ENCODE peak calls at places on chromosomes 12 and 14, in ten cellular contexts. One of them, this sample, is unnamed.

GRCh38 chr12:113007166-113007565 is 28.8 kb downstream of the OAS2 start:
- DNase-seq in epithelial cell of esophagus: peak
- DNase-seq in AG09309: peak
- DNase-seq in tibial artery: no peak
- DNase-seq in colonic mucosa: no peak
- DNase-seq in GM13976: no peak
- DNase-seq in body of pancreas: no peak
- DNase-seq in adrenal gland: peak
- DNase-seq in heart left ventricle: no peak
- DNase-seq in heart right ventricle: no peak
- DNase-seq in this sample: peak

GRCh38 chr12:59491877-59492276 is 104.0 kb upstream of the SLC16A7 start:
- DNase-seq in body of pancreas: no peak
- DNase-seq in heart right ventricle: no peak
- DNase-seq in epithelial cell of esophagus: no peak
- DNase-seq in tibial artery: no peak
- DNase-seq in adrenal gland: no peak
- DNase-seq in heart left ventricle: no peak
- DNase-seq in colonic mucosa: no peak
- DNase-seq in AG09309: no peak
- DNase-seq in GM13976: no peak
- DNase-seq in this sample: no peak

GRCh38 chr12:5548152-5548933 is 116.4 kb downstream of the NTF3 start:
- DNase-seq in epithelial cell of esophagus: no peak
- DNase-seq in heart left ventricle: no peak
- DNase-seq in colonic mucosa: peak
- DNase-seq in adrenal gland: no peak
- DNase-seq in AG09309: no peak
- DNase-seq in GM13976: no peak
- DNase-seq in heart right ventricle: no peak
- DNase-seq in tibial artery: no peak
- DNase-seq in body of pancreas: no peak
- DNase-seq in this sample: no peak

GRCh38 chr12:18297883-18298282 is 36.6 kb downstream of the PIK3C2G start:
- DNase-seq in GM13976: no peak
- DNase-seq in heart left ventricle: no peak
- DNase-seq in epithelial cell of esophagus: no peak
- DNase-seq in tibial artery: no peak
- DNase-seq in colonic mucosa: no peak
- DNase-seq in heart right ventricle: no peak
- DNase-seq in adrenal gland: no peak
- DNase-seq in body of pancreas: no peak
- DNase-seq in AG09309: no peak
- DNase-seq in this sample: no peak

GRCh38 chr14:100822921-100823320 is 3.0 kb upstream of the MEG3 start:
- DNase-seq in tibial artery: no peak
- DNase-seq in body of pancreas: peak
- DNase-seq in epithelial cell of esophagus: no peak
- DNase-seq in GM13976: no peak
- DNase-seq in heart right ventricle: no peak
- DNase-seq in colonic mucosa: no peak
- DNase-seq in adrenal gland: peak
- DNase-seq in heart left ventricle: no peak
- DNase-seq in AG09309: no peak
- DNase-seq in this sample: no peak

GRCh38 chr14:74946659-74947281 is 8.6 kb downstream of the PGF start:
- DNase-seq in tibial artery: peak
- DNase-seq in body of pancreas: no peak
- DNase-seq in GM13976: peak
- DNase-seq in heart left ventricle: no peak
- DNase-seq in colonic mucosa: no peak
- DNase-seq in epithelial cell of esophagus: peak
- DNase-seq in heart right ventricle: no peak
- DNase-seq in AG09309: no peak
- DNase-seq in adrenal gland: no peak
- DNase-seq in this sample: no peak

GRCh38 chr12:23640754-23641153 is 308.7 kb downstream of the SOX5 start:
- DNase-seq in adrenal gland: no peak
- DNase-seq in heart right ventricle: no peak
- DNase-seq in heart left ventricle: no peak
- DNase-seq in AG09309: no peak
- DNase-seq in GM13976: no peak
- DNase-seq in epithelial cell of esophagus: no peak
- DNase-seq in body of pancreas: no peak
- DNase-seq in colonic mucosa: no peak
- DNase-seq in tibial artery: no peak
- DNase-seq in this sample: no peak

GRCh38 chr14:102040153-102040552 is 46.7 kb downstream of the HSP90AA1 start:
- DNase-seq in adrenal gland: no peak
- DNase-seq in heart right ventricle: no peak
- DNase-seq in AG09309: no peak
- DNase-seq in colonic mucosa: no peak
- DNase-seq in heart left ventricle: no peak
- DNase-seq in body of pancreas: no peak
- DNase-seq in tibial artery: no peak
- DNase-seq in GM13976: no peak
- DNase-seq in epithelial cell of esophagus: no peak
- DNase-seq in this sample: no peak

GRCh38 chr12:69351462-69352236 is 3.5 kb downstream of the LYZ start:
- DNase-seq in AG09309: no peak
- DNase-seq in heart left ventricle: no peak
- DNase-seq in body of pancreas: no peak
- DNase-seq in GM13976: no peak
- DNase-seq in tibial artery: no peak
- DNase-seq in heart right ventricle: no peak
- DNase-seq in colonic mucosa: no peak
- DNase-seq in epithelial cell of esophagus: no peak
- DNase-seq in adrenal gland: no peak
- DNase-seq in this sample: no peak

GRCh38 chr12:69355363-69356035 is 4.0 kb upstream of the YEATS4 start:
- DNase-seq in heart right ventricle: no peak
- DNase-seq in colonic mucosa: no peak
- DNase-seq in body of pancreas: no peak
- DNase-seq in adrenal gland: no peak
- DNase-seq in epithelial cell of esophagus: no peak
- DNase-seq in heart left ventricle: no peak
- DNase-seq in GM13976: no peak
- DNase-seq in tibial artery: no peak
- DNase-seq in AG09309: no peak
- DNase-seq in this sample: no peak

GRCh38 chr12:69352904-69353303 is 4.7 kb downstream of the LYZ start:
- DNase-seq in body of pancreas: no peak
- DNase-seq in epithelial cell of esophagus: no peak
- DNase-seq in adrenal gland: no peak
- DNase-seq in tibial artery: no peak
- DNase-seq in heart left ventricle: no peak
- DNase-seq in AG09309: no peak
- DNase-seq in GM13976: no peak
- DNase-seq in colonic mucosa: no peak
- DNase-seq in heart right ventricle: no peak
- DNase-seq in this sample: no peak

GRCh38 chr12:69354172-69354560 is 5.4 kb upstream of the YEATS4 start:
- DNase-seq in colonic mucosa: no peak
- DNase-seq in heart left ventricle: no peak
- DNase-seq in heart right ventricle: no peak
- DNase-seq in GM13976: no peak
- DNase-seq in epithelial cell of esophagus: no peak
- DNase-seq in AG09309: no peak
- DNase-seq in body of pancreas: no peak
- DNase-seq in tibial artery: no peak
- DNase-seq in adrenal gland: no peak
- DNase-seq in this sample: no peak

DNA sequence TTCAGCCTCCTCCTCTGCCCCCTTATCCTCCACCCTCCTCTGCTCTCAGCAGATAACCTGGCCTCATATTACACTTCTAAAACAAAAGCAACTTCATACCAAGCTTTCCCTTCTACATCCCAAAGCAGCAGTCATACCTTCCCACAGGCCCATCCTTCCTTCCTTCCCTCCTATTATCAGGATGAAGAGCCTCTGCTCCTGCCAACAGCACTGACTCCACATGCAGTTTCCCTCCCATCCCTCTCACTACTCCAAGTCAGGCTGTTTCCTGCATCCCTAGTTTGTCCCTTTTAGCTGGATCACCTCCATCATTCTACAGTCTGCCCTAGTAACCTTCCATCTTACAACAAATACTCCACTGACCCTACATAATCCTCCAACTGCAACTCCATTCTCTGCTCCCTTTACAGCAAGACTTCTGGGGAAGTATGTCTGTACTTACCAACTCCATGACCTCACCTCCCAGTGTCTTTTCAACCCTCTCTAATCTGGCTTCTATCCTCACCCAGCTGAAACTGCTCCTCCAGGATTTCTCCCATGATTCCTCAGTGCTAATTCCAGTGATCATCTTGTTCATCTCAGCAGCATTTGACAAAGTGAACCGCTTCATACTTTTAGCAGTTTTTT is 4.9 kb upstream of the YEATS4 start:
- DNase-seq in epithelial cell of esophagus: no peak
- DNase-seq in AG09309: no peak
- DNase-seq in heart right ventricle: no peak
- DNase-seq in tibial artery: no peak
- DNase-seq in body of pancreas: no peak
- DNase-seq in adrenal gland: no peak
- DNase-seq in colonic mucosa: no peak
- DNase-seq in GM13976: no peak
- DNase-seq in heart left ventricle: no peak
- DNase-seq in this sample: no peak
- TF ChIP-seq CTCF in epithelial cell of esophagus: no peak
- TF ChIP-seq CTCF in AG09309: no peak
- TF ChIP-seq CTCF in heart right ventricle: no peak
- TF ChIP-seq CTCF in tibial artery: no peak
- TF ChIP-seq CTCF in body of pancreas: no peak
- TF ChIP-seq CTCF in adrenal gland: no peak
- TF ChIP-seq CTCF in colonic mucosa: no peak
- TF ChIP-seq CTCF in GM13976: no peak
- TF ChIP-seq CTCF in heart left ventricle: no peak
- TF ChIP-seq CTCF in this sample: no peak

DNA sequence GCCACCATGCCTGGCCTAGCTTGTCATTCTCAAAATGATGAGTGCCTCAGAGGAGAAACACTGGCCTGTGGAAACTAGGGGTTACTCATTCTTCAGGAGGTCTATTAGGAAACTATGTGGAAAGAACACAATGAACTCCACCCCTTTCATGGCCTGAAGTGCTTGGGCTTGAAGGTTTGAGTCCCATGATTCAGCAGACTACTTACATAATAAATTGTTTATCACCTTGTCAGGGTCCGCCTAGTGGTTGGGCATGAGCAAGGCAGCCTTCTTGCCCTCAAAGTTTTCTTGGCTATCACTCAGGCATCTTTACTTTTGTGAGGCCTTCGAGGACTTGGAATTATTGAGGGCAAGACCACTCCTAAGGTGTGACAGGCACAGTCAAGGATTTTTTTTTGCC is 251.2 kb downstream of the ACSS3 start:
- DNase-seq in AG09309: no peak
- DNase-seq in adrenal gland: no peak
- DNase-seq in heart right ventricle: no peak
- DNase-seq in colonic mucosa: no peak
- DNase-seq in GM13976: no peak
- DNase-seq in epithelial cell of esophagus: peak
- DNase-seq in body of pancreas: no peak
- DNase-seq in heart left ventricle: no peak
- DNase-seq in tibial artery: no peak
- DNase-seq in this sample: peak
- TF ChIP-seq CTCF in AG09309: peak
- TF ChIP-seq CTCF in adrenal gland: no peak
- TF ChIP-seq CTCF in heart right ventricle: peak
- TF ChIP-seq CTCF in colonic mucosa: no peak
- TF ChIP-seq CTCF in GM13976: peak
- TF ChIP-seq CTCF in epithelial cell of esophagus: peak
- TF ChIP-seq CTCF in body of pancreas: no peak
- TF ChIP-seq CTCF in heart left ventricle: no peak
- TF ChIP-seq CTCF in tibial artery: no peak
- TF ChIP-seq CTCF in this sample: peak

GRCh38 chr12:114226241-114226928 is 179.6 kb downstream of the TBX5 start:
- DNase-seq in body of pancreas: no peak
- DNase-seq in tibial artery: no peak
- DNase-seq in heart right ventricle: no peak
- DNase-seq in adrenal gland: no peak
- DNase-seq in colonic mucosa: no peak
- DNase-seq in AG09309: no peak
- DNase-seq in GM13976: no peak
- DNase-seq in epithelial cell of esophagus: no peak
- DNase-seq in heart left ventricle: no peak
- DNase-seq in this sample: no peak
- TF ChIP-seq CTCF in body of pancreas: no peak
- TF ChIP-seq CTCF in tibial artery: no peak
- TF ChIP-seq CTCF in heart right ventricle: no peak
- TF ChIP-seq CTCF in adrenal gland: no peak
- TF ChIP-seq CTCF in colonic mucosa: no peak
- TF ChIP-seq CTCF in AG09309: no peak
- TF ChIP-seq CTCF in GM13976: no peak
- TF ChIP-seq CTCF in epithelial cell of esophagus: no peak
- TF ChIP-seq CTCF in heart left ventricle: no peak
- TF ChIP-seq CTCF in this sample: no peak

DNA sequence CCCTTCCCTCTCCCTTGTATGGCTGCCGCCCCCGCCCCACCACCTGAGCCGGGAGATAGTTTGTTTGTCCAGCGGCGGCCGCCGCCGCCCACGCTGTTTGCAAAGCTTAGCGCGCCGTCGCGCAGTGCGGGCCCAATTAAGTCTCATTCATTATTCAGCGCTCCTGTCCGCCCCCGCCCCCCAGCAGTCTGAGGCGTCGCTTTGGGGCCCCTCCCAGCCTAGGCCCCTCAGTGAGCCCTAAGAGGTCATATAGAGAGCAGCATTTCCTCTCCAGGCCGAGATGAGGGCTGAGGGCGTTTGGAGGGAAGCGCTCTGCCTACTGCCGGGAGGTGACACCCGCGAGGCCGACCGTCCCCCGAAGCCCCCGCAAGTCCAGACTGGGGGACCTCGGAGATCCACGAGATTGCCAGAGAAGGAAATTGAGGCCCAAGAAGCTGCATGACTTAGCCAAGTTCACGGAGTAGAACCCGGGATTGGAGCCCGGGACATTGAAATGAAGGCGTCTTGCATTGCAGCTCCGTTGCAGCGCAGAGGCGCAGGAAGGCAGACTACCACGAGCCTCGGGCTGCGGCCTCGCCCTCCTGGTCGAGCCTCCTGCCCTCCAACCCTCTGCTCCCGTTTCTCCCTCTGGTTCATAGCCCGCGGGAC is at the start of gene DNAJC22:
- DNase-seq in epithelial cell of esophagus: no peak
- DNase-seq in adrenal gland: no peak
- DNase-seq in colonic mucosa: peak
- DNase-seq in heart left ventricle: no peak
- DNase-seq in body of pancreas: no peak
- DNase-seq in GM13976: peak
- DNase-seq in heart right ventricle: no peak
- DNase-seq in tibial artery: no peak
- DNase-seq in AG09309: no peak
- DNase-seq in this sample: peak
- TF ChIP-seq CTCF in epithelial cell of esophagus: no peak
- TF ChIP-seq CTCF in adrenal gland: no peak
- TF ChIP-seq CTCF in colonic mucosa: no peak
- TF ChIP-seq CTCF in heart left ventricle: no peak
- TF ChIP-seq CTCF in body of pancreas: no peak
- TF ChIP-seq CTCF in GM13976: no peak
- TF ChIP-seq CTCF in heart right ventricle: no peak
- TF ChIP-seq CTCF in tibial artery: no peak
- TF ChIP-seq CTCF in AG09309: no peak
- TF ChIP-seq CTCF in this sample: no peak

This sample was measured in Calu3.